ENCODE peak calls at places on chromosomes 5 and 9, in four cellular contexts. One of them, this sample, is unnamed.

GRCh38 chr5:113061851-113062631 is 85.4 kb downstream of the DCP2 start:
- DNase-seq in trophoblast cell: no peak
- DNase-seq in H1: no peak
- DNase-seq in neuronal stem cell: no peak
- DNase-seq in this sample: peak; percentile 60

GRCh38 chr9:137112564-137113384 is 1.8 kb downstream of the DPP7 start:
- DNase-seq in trophoblast cell: no peak
- DNase-seq in H1: no peak
- DNase-seq in neuronal stem cell: no peak
- DNase-seq in this sample: no peak

GRCh38 chr5:139282195-139282557 is 11.4 kb upstream of the MATR3 start:
- DNase-seq in H1: no peak
- DNase-seq in neuronal stem cell: no peak
- DNase-seq in trophoblast cell: no peak
- DNase-seq in this sample: peak; percentile 41

GRCh38 chr5:101160002-101160401 is 256.9 kb upstream of the ST8SIA4 start:
- DNase-seq in neuronal stem cell: no peak
- DNase-seq in H1: no peak
- DNase-seq in trophoblast cell: no peak
- DNase-seq in this sample: no peak

GRCh38 chr5:9852686-9853085 is 222.5 kb upstream of the TAS2R1 start:
- DNase-seq in trophoblast cell: no peak
- DNase-seq in H1: no peak
- DNase-seq in neuronal stem cell: no peak
- DNase-seq in this sample: no peak

GRCh38 chr9:92100237-92100911 is 14.8 kb downstream of the SPTLC1 start:
- DNase-seq in neuronal stem cell: no peak
- DNase-seq in trophoblast cell: peak; percentile 71
- DNase-seq in H1: no peak
- DNase-seq in this sample: peak; percentile 83

GRCh38 chr5:16178745-16179372 is 732 bp downstream of the MARCHF11 start:
- DNase-seq in neuronal stem cell: peak; percentile 92
- DNase-seq in H1: peak; percentile 97
- DNase-seq in trophoblast cell: peak; percentile 83
- DNase-seq in this sample: peak; percentile 51

GRCh38 chr5:15752886-15753285 is 252.9 kb downstream of the FBXL7 start:
- DNase-seq in H1: no peak
- DNase-seq in trophoblast cell: no peak
- DNase-seq in neuronal stem cell: no peak
- DNase-seq in this sample: peak; percentile 51

GRCh38 chr9:83491995-83492394 is 46.2 kb downstream of the FRMD3 start:
- DNase-seq in H1: no peak
- DNase-seq in neuronal stem cell: no peak
- DNase-seq in trophoblast cell: no peak
- DNase-seq in this sample: no peak

GRCh38 chr5:178469011-178469974 is 120.9 kb downstream of the COL23A1 start:
- DNase-seq in trophoblast cell: no peak
- DNase-seq in neuronal stem cell: no peak
- DNase-seq in H1: no peak
- DNase-seq in this sample: no peak

GRCh38 chr5:123538670-123539459 is 26.9 kb downstream of the CSNK1G3 start:
- DNase-seq in H1: no peak
- DNase-seq in neuronal stem cell: no peak
- DNase-seq in trophoblast cell: peak; percentile 74
- DNase-seq in this sample: peak; percentile 33

GRCh38 chr5:50593681-50594080 is 72.8 kb upstream of the PARP8 start:
- DNase-seq in neuronal stem cell: no peak
- DNase-seq in H1: no peak
- DNase-seq in trophoblast cell: no peak
- DNase-seq in this sample: no peak

GRCh38 chr9:2260401-2261306 is 245.5 kb downstream of the SMARCA2 start:
- DNase-seq in H1: no peak
- DNase-seq in neuronal stem cell: no peak
- DNase-seq in trophoblast cell: peak; percentile 6
- DNase-seq in this sample: no peak

GRCh38 chr5:143543358-143544255 is 140.1 kb upstream of the NR3C1 start:
- DNase-seq in trophoblast cell: peak; percentile 59
- DNase-seq in H1: no peak
- DNase-seq in neuronal stem cell: no peak
- DNase-seq in this sample: peak; percentile 65

GRCh38 chr5:59025734-59026133 is 442.9 kb downstream of the RAB3C start:
- DNase-seq in neuronal stem cell: no peak
- DNase-seq in trophoblast cell: peak; percentile 21
- DNase-seq in H1: no peak
- DNase-seq in this sample: no peak

GRCh38 chr5:173623296-173623771 is 6.9 kb upstream of the BOD1 start:
- DNase-seq in H1: no peak
- DNase-seq in neuronal stem cell: no peak
- DNase-seq in trophoblast cell: no peak
- DNase-seq in this sample: no peak

GRCh38 chr5:28249771-28250415 is 1211.5 kb upstream of the CDH9 start:
- DNase-seq in neuronal stem cell: no peak
- DNase-seq in H1: no peak
- DNase-seq in trophoblast cell: peak; percentile 1
- DNase-seq in this sample: no peak

GRCh38 chr5:142386151-142387021 is 61.6 kb upstream of the SPRY4 start:
- DNase-seq in H1: no peak
- DNase-seq in trophoblast cell: no peak
- DNase-seq in neuronal stem cell: no peak
- DNase-seq in this sample: peak; percentile 47

GRCh38 chr9:124559871-124560270 is 52.7 kb upstream of the NR5A1 start:
- DNase-seq in neuronal stem cell: no peak
- DNase-seq in H1: no peak
- DNase-seq in trophoblast cell: peak; percentile 90
- DNase-seq in this sample: peak; percentile 64

GRCh38 chr9:121325387-121325786 is 44.7 kb downstream of the STOM start:
- DNase-seq in trophoblast cell: no peak
- DNase-seq in H1: no peak
- DNase-seq in neuronal stem cell: no peak
- DNase-seq in this sample: no peak

GRCh38 chr9:115739096-115739875 is 414.3 kb upstream of the PAPPA start:
- DNase-seq in trophoblast cell: no peak
- DNase-seq in neuronal stem cell: no peak
- DNase-seq in H1: no peak
- DNase-seq in this sample: no peak

GRCh38 chr5:55701462-55702103 is 10.5 kb downstream of the SLC38A9 start:
- DNase-seq in trophoblast cell: peak; percentile 58
- DNase-seq in H1: no peak
- DNase-seq in neuronal stem cell: no peak
- DNase-seq in this sample: no peak

GRCh38 chr5:111854196-111854595 is 97.2 kb upstream of the NREP start:
- DNase-seq in neuronal stem cell: no peak
- DNase-seq in trophoblast cell: no peak
- DNase-seq in H1: no peak
- DNase-seq in this sample: peak; percentile 32

GRCh38 chr9:136516191-136516654 is 29.6 kb downstream of the NOTCH1 start:
- DNase-seq in trophoblast cell: no peak
- DNase-seq in H1: no peak
- DNase-seq in neuronal stem cell: no peak
- DNase-seq in this sample: no peak

GRCh38 chr5:177472460-177473441 is 683 bp downstream of the DBN1 start:
- DNase-seq in trophoblast cell: no peak
- DNase-seq in neuronal stem cell: peak; percentile 52
- DNase-seq in H1: no peak
- DNase-seq in this sample: peak; percentile 34

GRCh38 chr5:14057289-14057688 is 85.9 kb upstream of the TRIO start:
- DNase-seq in H1: no peak
- DNase-seq in neuronal stem cell: no peak
- DNase-seq in trophoblast cell: no peak
- DNase-seq in this sample: no peak

GRCh38 chr9:137408651-137409405 is 14.1 kb downstream of the EXD3 start:
- DNase-seq in neuronal stem cell: no peak
- DNase-seq in H1: no peak
- DNase-seq in trophoblast cell: peak; percentile 70
- DNase-seq in this sample: no peak

GRCh38 chr5:119393746-119394145 is 37.9 kb downstream of the TNFAIP8 start:
- DNase-seq in H1: no peak
- DNase-seq in trophoblast cell: peak; percentile 55
- DNase-seq in neuronal stem cell: no peak
- DNase-seq in this sample: peak; percentile 30

GRCh38 chr9:115192280-115192679 is 74.3 kb upstream of the TNC start:
- DNase-seq in H1: no peak
- DNase-seq in neuronal stem cell: no peak
- DNase-seq in trophoblast cell: no peak
- DNase-seq in this sample: no peak

GRCh38 chr9:11933926-11934325 is 759.3 kb upstream of the TYRP1 start:
- DNase-seq in neuronal stem cell: no peak
- DNase-seq in H1: no peak
- DNase-seq in trophoblast cell: no peak
- DNase-seq in this sample: peak; percentile 87

GRCh38 chr5:25713259-25713658 is 1068.5 kb upstream of the CDH10 start:
- DNase-seq in H1: no peak
- DNase-seq in neuronal stem cell: no peak
- DNase-seq in trophoblast cell: no peak
- DNase-seq in this sample: peak; percentile 13

GRCh38 chr9:107740088-107740980 is 250.8 kb upstream of the KLF4 start:
- DNase-seq in neuronal stem cell: no peak
- DNase-seq in H1: no peak
- DNase-seq in trophoblast cell: no peak
- DNase-seq in this sample: no peak

GRCh38 chr5:19564036-19564435 is 424.0 kb downstream of the CDH18 start:
- DNase-seq in trophoblast cell: no peak
- DNase-seq in neuronal stem cell: no peak
- DNase-seq in H1: no peak
- DNase-seq in this sample: no peak

GRCh38 chr5:89351232-89351631 is 468.2 kb upstream of the MEF2C start:
- DNase-seq in H1: no peak
- DNase-seq in trophoblast cell: peak; percentile 39
- DNase-seq in neuronal stem cell: no peak
- DNase-seq in this sample: peak; percentile 90

GRCh38 chr9:2424564-2425153 is 196.9 kb upstream of the VLDLR start:
- DNase-seq in H1: no peak
- DNase-seq in trophoblast cell: no peak
- DNase-seq in neuronal stem cell: no peak
- DNase-seq in this sample: no peak

GRCh38 chr9:94134629-94135028 is 50.4 kb downstream of the PTPDC1 start:
- DNase-seq in trophoblast cell: no peak
- DNase-seq in neuronal stem cell: no peak
- DNase-seq in H1: no peak
- DNase-seq in this sample: no peak
- H2BK12ac ChIP-seq in trophoblast cell: no peak overlapping the region
- H2BK12ac ChIP-seq in neuronal stem cell: no peak overlapping the region
- H2BK12ac ChIP-seq in H1: no peak overlapping the region
- H2BK12ac ChIP-seq in this sample: no peak overlapping the region

GRCh38 chr5:170268153-170268689 is 29.4 kb downstream of the LCP2 start:
- DNase-seq in H1: no peak
- DNase-seq in trophoblast cell: no peak
- DNase-seq in neuronal stem cell: no peak
- DNase-seq in this sample: no peak
- H3K4me3 ChIP-seq in H1: no peak overlapping the region
- H3K4me3 ChIP-seq in trophoblast cell: no peak overlapping the region
- H3K4me3 ChIP-seq in neuronal stem cell: no peak overlapping the region
- H3K4me3 ChIP-seq in this sample: no peak overlapping the region

GRCh38 chr5:169914766-169915165 is 65.5 kb downstream of the INSYN2B start:
- DNase-seq in neuronal stem cell: peak; percentile 8
- DNase-seq in H1: no peak
- DNase-seq in trophoblast cell: no peak
- DNase-seq in this sample: peak; percentile 74
- H2BK12ac ChIP-seq in neuronal stem cell: no peak overlapping the region
- H2BK12ac ChIP-seq in H1: no peak overlapping the region
- H2BK12ac ChIP-seq in trophoblast cell: no peak overlapping the region
- H2BK12ac ChIP-seq in this sample: no peak overlapping the region

GRCh38 chr9:97980479-97980803 is 2.7 kb upstream of the ANP32B start:
- DNase-seq in H1: no peak
- DNase-seq in neuronal stem cell: no peak
- DNase-seq in trophoblast cell: no peak
- DNase-seq in this sample: no peak

GRCh38 chr9:97982191-97982718 is 886 bp upstream of the ANP32B start:
- DNase-seq in neuronal stem cell: no peak
- DNase-seq in H1: no peak
- DNase-seq in trophoblast cell: no peak
- DNase-seq in this sample: peak; percentile 9

GRCh38 chr9:97982719-97983523 is at the start of gene ANP32B:
- DNase-seq in H1: peak; percentile 94
- DNase-seq in trophoblast cell: peak; percentile 94
- DNase-seq in neuronal stem cell: peak; percentile 91
- DNase-seq in this sample: peak; percentile 86

GRCh38 chr9:97980918-97981827 is 2.0 kb upstream of the ANP32B start:
- DNase-seq in trophoblast cell: no peak
- DNase-seq in H1: no peak
- DNase-seq in neuronal stem cell: no peak
- DNase-seq in this sample: no peak

DNA sequence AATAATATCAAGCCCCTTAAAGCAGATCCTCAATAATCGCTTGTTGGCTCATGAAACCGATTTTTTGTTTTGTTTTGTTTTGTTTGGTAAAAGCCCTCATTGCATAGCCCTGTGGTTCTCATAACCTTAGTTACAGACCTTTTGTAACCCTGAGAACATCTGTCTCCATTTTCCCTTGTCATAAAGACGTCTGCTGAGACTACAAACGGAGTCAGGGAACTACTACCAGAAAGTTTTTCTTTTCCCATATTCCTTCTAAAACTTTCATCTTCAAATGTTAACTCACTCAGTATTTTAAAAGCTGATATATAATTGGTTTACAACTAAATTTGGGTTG is 1.3 kb upstream of the ANP32B start:
- DNase-seq in neuronal stem cell: no peak
- DNase-seq in trophoblast cell: no peak
- DNase-seq in H1: no peak
- DNase-seq in this sample: peak; percentile 20
- H3K4me3 ChIP-seq in neuronal stem cell: no peak overlapping the region
- H3K4me3 ChIP-seq in trophoblast cell: no peak overlapping the region
- H3K4me3 ChIP-seq in H1: no peak overlapping the region
- H3K4me3 ChIP-seq in this sample: no peak overlapping the region

GRCh38 chr5:163248856-163249255 is 188.5 kb upstream of the CCNG1 start:
- DNase-seq in neuronal stem cell: no peak
- DNase-seq in H1: no peak
- DNase-seq in trophoblast cell: peak; percentile 6
- DNase-seq in this sample: no peak

GRCh38 chr5:163248333-163248732 is 189.1 kb upstream of the CCNG1 start:
- DNase-seq in trophoblast cell: no peak
- DNase-seq in neuronal stem cell: no peak
- DNase-seq in H1: no peak
- DNase-seq in this sample: no peak

DNA sequence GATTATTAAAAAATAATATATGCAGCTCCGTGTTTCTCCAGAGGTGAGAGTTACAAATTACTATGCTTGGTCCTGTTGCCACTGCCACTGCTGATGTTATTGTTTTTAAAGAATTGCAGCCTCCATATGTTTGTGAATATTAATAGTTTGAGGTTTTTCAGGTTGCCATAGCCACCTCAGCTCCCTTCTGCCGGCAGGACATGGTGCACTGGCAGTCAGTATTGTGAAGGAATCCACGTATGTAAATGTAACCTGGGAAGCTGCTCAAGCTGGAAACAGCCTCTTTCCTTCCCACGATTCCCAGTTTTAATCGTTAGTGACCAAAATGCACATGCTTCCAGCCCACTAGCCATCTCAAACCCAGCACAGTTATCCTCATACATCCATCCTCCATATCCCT is 184.4 kb upstream of the CCNG1 start:
- DNase-seq in neuronal stem cell: no peak
- DNase-seq in trophoblast cell: no peak
- DNase-seq in H1: no peak
- DNase-seq in this sample: no peak
- H2BK12ac ChIP-seq in neuronal stem cell: no peak overlapping the region
- H2BK12ac ChIP-seq in trophoblast cell: no peak overlapping the region
- H2BK12ac ChIP-seq in H1: no peak overlapping the region
- H2BK12ac ChIP-seq in this sample: no peak overlapping the region

GRCh38 chr9:95189230-95190098 is 128.0 kb downstream of the FANCC start:
- DNase-seq in trophoblast cell: no peak
- DNase-seq in H1: no peak
- DNase-seq in neuronal stem cell: no peak
- DNase-seq in this sample: peak; percentile 95
- H3K4me3 ChIP-seq in trophoblast cell: no peak overlapping the region
- H3K4me3 ChIP-seq in H1: no peak overlapping the region
- H3K4me3 ChIP-seq in neuronal stem cell: no peak overlapping the region
- H3K4me3 ChIP-seq in this sample: no peak overlapping the region